ENCODE peak calls at places on chromosome 2, in six cellular contexts. One of them, this sample, is unnamed.

GRCh38 chr2:42970151-42970550 is 177.8 kb upstream of the HAAO start:
- DNase-seq in HepG2: no peak
- DNase-seq in IMR-90: peak; percentile 33
- DNase-seq in SK-N-SH: no peak
- DNase-seq in A549: no peak
- DNase-seq in K562: no peak
- DNase-seq in this sample: no peak

GRCh38 chr2:7209776-7210555 is 292.8 kb downstream of the RNF144A start:
- DNase-seq in HepG2: no peak
- DNase-seq in IMR-90: peak; percentile 4
- DNase-seq in SK-N-SH: no peak
- DNase-seq in A549: no peak
- DNase-seq in K562: no peak
- DNase-seq in this sample: no peak

GRCh38 chr2:68412127-68412819 is 47.2 kb downstream of the PLEK start:
- DNase-seq in HepG2: no peak
- DNase-seq in IMR-90: no peak
- DNase-seq in SK-N-SH: no peak
- DNase-seq in A549: no peak
- DNase-seq in K562: no peak
- DNase-seq in this sample: no peak

GRCh38 chr2:171102802-171103201 is 57.9 kb downstream of the TLK1 start:
- DNase-seq in HepG2: peak; percentile 35
- DNase-seq in IMR-90: no peak
- DNase-seq in SK-N-SH: no peak
- DNase-seq in A549: no peak
- DNase-seq in K562: no peak
- DNase-seq in this sample: no peak

GRCh38 chr2:112547333-112547732 is 5.1 kb downstream of the POLR1B start:
- DNase-seq in HepG2: peak; percentile 41
- DNase-seq in IMR-90: peak; percentile 67
- DNase-seq in SK-N-SH: no peak
- DNase-seq in A549: peak; percentile 23
- DNase-seq in K562: no peak
- DNase-seq in this sample: no peak

GRCh38 chr2:103660523-103660922 is 898.7 kb downstream of the TMEM182 start:
- DNase-seq in HepG2: no peak
- DNase-seq in IMR-90: no peak
- DNase-seq in SK-N-SH: no peak
- DNase-seq in A549: no peak
- DNase-seq in K562: no peak
- DNase-seq in this sample: no peak

GRCh38 chr2:196884368-196884767 is 42.1 kb downstream of the PGAP1 start:
- DNase-seq in HepG2: no peak
- DNase-seq in IMR-90: no peak
- DNase-seq in SK-N-SH: no peak
- DNase-seq in A549: no peak
- DNase-seq in K562: no peak
- DNase-seq in this sample: no peak

GRCh38 chr2:240712121-240712520 is 20.5 kb downstream of the AQP12A start:
- DNase-seq in HepG2: no peak
- DNase-seq in IMR-90: no peak
- DNase-seq in SK-N-SH: no peak
- DNase-seq in A549: no peak
- DNase-seq in K562: no peak
- DNase-seq in this sample: no peak

GRCh38 chr2:150591901-150592300 is 104.4 kb upstream of the RND3 start:
- DNase-seq in HepG2: no peak
- DNase-seq in IMR-90: peak; percentile 79
- DNase-seq in SK-N-SH: no peak
- DNase-seq in A549: no peak
- DNase-seq in K562: no peak
- DNase-seq in this sample: no peak

GRCh38 chr2:113851640-113852039 is 38.2 kb upstream of the ACTR3 start:
- DNase-seq in HepG2: no peak
- DNase-seq in IMR-90: peak; percentile 49
- DNase-seq in SK-N-SH: no peak
- DNase-seq in A549: no peak
- DNase-seq in K562: no peak
- DNase-seq in this sample: no peak

GRCh38 chr2:430280-431040 is 142.6 kb upstream of the ALKAL2 start:
- DNase-seq in HepG2: no peak
- DNase-seq in IMR-90: no peak
- DNase-seq in SK-N-SH: no peak
- DNase-seq in A549: no peak
- DNase-seq in K562: no peak
- DNase-seq in this sample: no peak

GRCh38 chr2:234003972-234004617 is 46.4 kb upstream of the SPP2 start:
- DNase-seq in HepG2: no peak
- DNase-seq in IMR-90: peak; percentile 95
- DNase-seq in SK-N-SH: no peak
- DNase-seq in A549: peak; percentile 79
- DNase-seq in K562: no peak
- DNase-seq in this sample: no peak

GRCh38 chr2:205752421-205752820 is 70.1 kb downstream of the NRP2 start:
- DNase-seq in HepG2: no peak
- DNase-seq in IMR-90: no peak
- DNase-seq in SK-N-SH: no peak
- DNase-seq in A549: no peak
- DNase-seq in K562: no peak
- DNase-seq in this sample: no peak

GRCh38 chr2:176133366-176133765 is 3.9 kb downstream of the HOXD8 start:
- DNase-seq in HepG2: no peak
- DNase-seq in IMR-90: no peak
- DNase-seq in SK-N-SH: no peak
- DNase-seq in A549: no peak
- DNase-seq in K562: no peak
- DNase-seq in this sample: peak; percentile 29
- TF ChIP-seq RFX5 in HepG2: no peak
- TF ChIP-seq RFX5 in IMR-90: no peak
- TF ChIP-seq RFX5 in SK-N-SH: no peak
- TF ChIP-seq RFX5 in A549: no peak
- TF ChIP-seq RFX5 in K562: no peak
- TF ChIP-seq RFX5 in this sample: no peak

DNA sequence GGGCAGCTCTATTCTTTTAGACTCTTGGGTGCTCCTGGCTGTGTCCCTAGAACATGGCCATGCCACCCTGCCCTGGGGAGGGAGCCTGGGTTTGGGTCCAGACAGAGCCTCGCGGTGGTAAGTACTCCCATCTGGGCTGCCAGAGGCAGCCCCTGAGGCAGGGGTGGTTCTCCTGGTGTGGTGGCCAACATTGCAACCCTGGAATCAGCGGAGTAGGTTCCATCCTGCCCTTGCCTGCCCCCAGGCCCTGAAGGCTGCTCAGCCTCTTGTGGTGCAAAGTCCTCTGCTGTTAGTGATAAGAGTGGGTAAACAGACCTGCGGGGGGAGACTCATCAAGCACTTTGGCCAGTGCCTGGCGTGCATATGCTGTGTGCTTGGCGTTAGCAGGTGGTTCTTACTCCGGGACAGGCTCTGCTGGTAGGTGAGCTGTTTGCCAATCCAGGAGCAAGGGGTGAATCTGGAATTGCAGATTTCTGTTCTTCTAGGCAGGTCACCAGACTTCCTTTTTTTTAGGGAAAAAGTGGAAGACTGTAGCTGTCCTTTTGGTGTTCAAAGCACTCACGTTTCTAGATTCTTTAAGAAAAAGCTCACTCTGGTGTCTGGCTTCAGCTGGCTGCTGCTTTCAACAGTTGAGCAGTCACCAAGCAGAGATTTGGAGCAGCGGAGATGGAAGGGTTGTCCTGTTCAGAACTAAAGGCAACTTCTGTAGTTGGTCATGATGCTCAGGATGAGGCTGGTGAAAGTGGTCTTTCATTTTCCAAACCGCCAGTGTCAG is 3.2 kb downstream of the CNNM3 start:
- DNase-seq in HepG2: peak; percentile 98
- DNase-seq in IMR-90: no peak
- DNase-seq in SK-N-SH: peak; percentile 62
- DNase-seq in A549: peak; percentile 37
- DNase-seq in K562: peak; percentile 76
- DNase-seq in this sample: no peak
- TF ChIP-seq RFX5 in HepG2: no peak
- TF ChIP-seq RFX5 in IMR-90: no peak
- TF ChIP-seq RFX5 in SK-N-SH: no peak
- TF ChIP-seq RFX5 in A549: no peak
- TF ChIP-seq RFX5 in K562: no peak
- TF ChIP-seq RFX5 in this sample: no peak

GRCh38 chr2:45285791-45286390 is 276.6 kb upstream of the SIX2 start:
- DNase-seq in HepG2: no peak
- DNase-seq in IMR-90: peak; percentile 28
- DNase-seq in SK-N-SH: no peak
- DNase-seq in A549: no peak
- DNase-seq in K562: no peak
- DNase-seq in this sample: no peak
- TF ChIP-seq RFX5 in HepG2: no peak
- TF ChIP-seq RFX5 in IMR-90: no peak
- TF ChIP-seq RFX5 in SK-N-SH: no peak
- TF ChIP-seq RFX5 in A549: no peak
- TF ChIP-seq RFX5 in K562: no peak
- TF ChIP-seq RFX5 in this sample: no peak

GRCh38 chr2:10536569-10537133 is 88.5 kb upstream of the ODC1 start:
- DNase-seq in HepG2: no peak
- DNase-seq in IMR-90: no peak
- DNase-seq in SK-N-SH: no peak
- DNase-seq in A549: peak; percentile 75
- DNase-seq in K562: no peak
- DNase-seq in this sample: no peak

GRCh38 chr2:10535703-10536102 is 87.6 kb upstream of the ODC1 start:
- DNase-seq in HepG2: no peak
- DNase-seq in IMR-90: no peak
- DNase-seq in SK-N-SH: no peak
- DNase-seq in A549: peak; percentile 55
- DNase-seq in K562: no peak
- DNase-seq in this sample: no peak

GRCh38 chr2:10533811-10534321 is 85.7 kb upstream of the ODC1 start:
- DNase-seq in HepG2: no peak
- DNase-seq in IMR-90: peak; percentile 24
- DNase-seq in SK-N-SH: no peak
- DNase-seq in A549: no peak
- DNase-seq in K562: no peak
- DNase-seq in this sample: no peak

GRCh38 chr2:10532631-10533101 is 84.5 kb upstream of the ODC1 start:
- DNase-seq in HepG2: no peak
- DNase-seq in IMR-90: peak; percentile 8
- DNase-seq in SK-N-SH: no peak
- DNase-seq in A549: no peak
- DNase-seq in K562: no peak
- DNase-seq in this sample: no peak

DNA sequence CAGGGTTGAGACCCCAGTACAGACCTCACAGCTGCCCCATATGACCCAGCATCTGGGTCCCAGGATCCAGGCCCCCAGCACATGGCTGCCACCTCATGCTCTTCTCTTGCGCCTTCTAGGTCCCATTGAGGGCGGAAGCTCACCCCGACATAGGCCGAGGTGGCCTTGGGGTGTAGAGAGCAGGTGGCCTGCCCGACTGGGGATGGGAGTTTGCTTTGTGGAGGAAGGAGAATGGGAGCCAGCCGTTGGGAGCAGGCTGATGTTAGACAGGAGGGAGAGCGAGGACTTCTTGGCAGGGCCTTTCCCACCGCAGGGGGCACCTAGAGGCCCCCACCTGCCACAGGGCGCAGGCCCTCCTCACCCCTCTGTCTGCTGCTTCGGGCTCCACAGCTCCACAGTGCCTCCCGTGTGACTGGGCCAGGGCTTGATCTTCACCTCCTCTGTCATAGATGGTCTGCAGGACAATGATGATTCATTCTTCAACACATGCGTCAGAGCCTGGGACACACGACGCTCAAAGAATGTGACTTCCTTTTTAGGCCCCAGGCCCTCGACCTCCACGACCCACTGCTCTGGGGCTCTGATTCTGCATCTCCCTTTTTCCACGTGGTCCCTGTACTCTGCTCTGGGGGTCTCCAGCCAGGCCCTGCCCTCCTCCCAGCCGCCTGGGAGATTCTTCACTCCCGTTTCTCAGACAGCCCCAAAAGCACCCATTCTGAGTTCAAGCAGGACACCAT is 86.6 kb upstream of the ODC1 start:
- DNase-seq in HepG2: peak; percentile 49
- DNase-seq in IMR-90: peak; percentile 45
- DNase-seq in SK-N-SH: no peak
- DNase-seq in A549: peak; percentile 45
- DNase-seq in K562: no peak
- DNase-seq in this sample: no peak
- TF ChIP-seq RFX5 in HepG2: no peak
- TF ChIP-seq RFX5 in IMR-90: no peak
- TF ChIP-seq RFX5 in SK-N-SH: no peak
- TF ChIP-seq RFX5 in A549: no peak
- TF ChIP-seq RFX5 in K562: no peak
- TF ChIP-seq RFX5 in this sample: no peak

GRCh38 chr2:46812381-46813024 is 103.1 kb downstream of the MCFD2 start:
- DNase-seq in HepG2: no peak
- DNase-seq in IMR-90: peak; percentile 96
- DNase-seq in SK-N-SH: peak; percentile 50
- DNase-seq in A549: peak; percentile 55
- DNase-seq in K562: no peak
- DNase-seq in this sample: no peak
- TF ChIP-seq RFX5 in HepG2: no peak
- TF ChIP-seq RFX5 in IMR-90: no peak
- TF ChIP-seq RFX5 in SK-N-SH: no peak
- TF ChIP-seq RFX5 in A549: no peak
- TF ChIP-seq RFX5 in K562: no peak
- TF ChIP-seq RFX5 in this sample: no peak